ENCODE peak calls at places on chromosome 4, in six cellular contexts. X, D, C, S, Y and V are unnamed samples.

GRCh38 chr4:99043346-99043745 is 45.2 kb downstream of the ADH5 start:
- DNase-seq in X (no peak), D (no peak), C (no peak), S (no peak), Y (no peak), V (no peak)

GRCh38 chr4:30717208-30718020 is 2.8 kb upstream of the PCDH7 start:
- DNase-seq in X (no peak), D (no peak), C (peak; percentile 85), S (peak; percentile 22), Y (peak; percentile 56), V (peak; percentile 76)

GRCh38 chr4:72314869-72315268 is 254.2 kb downstream of the ADAMTS3 start:
- DNase-seq in X (no peak), D (peak; percentile 20), C (no peak), S (no peak), Y (peak; percentile 62), V (peak; percentile 94)

GRCh38 chr4:162011039-162011438 is 152.8 kb downstream of the FSTL5 start:
- DNase-seq in X (no peak), D (no peak), C (no peak), S (no peak), Y (peak; percentile 3), V (peak; percentile 0)

GRCh38 chr4:101141230-101141629 is 206.1 kb downstream of the PPP3CA start:
- DNase-seq in X (no peak), D (no peak), C (no peak), S (no peak), Y (no peak), V (no peak)

GRCh38 chr4:121726642-121727268 is 30.0 kb upstream of the ANXA5 start:
- DNase-seq in X (no peak), D (no peak), C (no peak), S (no peak), Y (peak; percentile 29), V (peak; percentile 86)

GRCh38 chr4:4643306-4643705 is 101.5 kb upstream of the STX18 start:
- DNase-seq in X (no peak), D (no peak), C (no peak), S (no peak), Y (no peak), V (no peak)

GRCh38 chr4:19844436-19844835 is 407.3 kb upstream of the SLIT2 start:
- DNase-seq in X (no peak), D (no peak), C (no peak), S (no peak), Y (no peak), V (peak; percentile 79)

GRCh38 chr4:108738307-108738706 is 24.5 kb downstream of the ETNPPL start:
- DNase-seq in X (no peak), D (no peak), C (no peak), S (no peak), Y (peak; percentile 10), V (no peak)

GRCh38 chr4:128379860-128380259 is 92.2 kb upstream of the PGRMC2 start:
- DNase-seq in X (no peak), D (no peak), C (peak; percentile 46), S (peak; percentile 42), Y (no peak), V (peak; percentile 60)

GRCh38 chr4:186027405-186027804 is 41.6 kb upstream of the TLR3 start:
- DNase-seq in X (no peak), D (no peak), C (no peak), S (no peak), Y (no peak), V (no peak)

GRCh38 chr4:186030795-186031194 is 38.2 kb upstream of the TLR3 start:
- DNase-seq in X (no peak), D (no peak), C (no peak), S (no peak), Y (no peak), V (no peak)

GRCh38 chr4:186033027-186033426 is 35.9 kb upstream of the TLR3 start:
- DNase-seq in X (no peak), D (no peak), C (no peak), S (no peak), Y (no peak), V (no peak)

GRCh38 chr4:186032259-186032658 is 36.7 kb upstream of the TLR3 start:
- DNase-seq in X (no peak), D (no peak), C (no peak), S (no peak), Y (no peak), V (no peak)

DNA sequence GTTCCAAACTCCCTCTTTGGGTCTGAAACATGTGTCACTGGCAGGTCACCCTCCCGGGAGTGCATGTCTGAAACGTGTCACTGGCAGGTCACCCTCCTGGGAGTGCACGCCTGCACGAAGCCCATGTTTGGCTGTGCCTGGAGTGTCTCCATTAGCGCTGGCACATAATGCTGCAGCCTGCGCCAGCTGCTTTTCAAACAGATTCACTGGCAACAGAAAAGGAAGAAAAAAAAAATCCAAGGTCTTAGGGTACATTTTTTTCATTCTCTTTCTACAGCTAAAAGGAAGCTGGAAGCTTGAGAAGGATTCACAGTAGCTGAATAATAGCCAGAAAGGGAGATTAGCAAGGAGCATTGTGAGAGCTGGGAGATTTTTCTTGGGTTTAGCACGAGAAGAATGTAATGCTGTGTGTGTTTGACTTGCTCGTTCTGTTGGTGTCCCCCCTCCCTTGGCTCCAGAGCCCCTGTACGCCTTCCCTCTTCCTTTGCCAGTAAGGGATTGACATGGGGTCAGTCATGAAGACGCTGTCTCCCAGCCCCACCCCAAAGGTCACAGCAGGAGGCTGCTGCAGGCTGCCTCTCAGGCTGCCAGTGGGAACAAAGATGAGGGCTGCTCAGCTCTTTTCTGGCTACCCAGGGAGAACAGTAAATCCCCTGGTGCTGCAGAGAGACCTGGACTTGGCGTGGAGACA is 39.1 kb upstream of the TLR3 start:
- DNase-seq in X (peak; percentile 21), D (peak; percentile 27), C (no peak), S (peak; percentile 48), Y (peak; percentile 39), V (peak; percentile 90)
- H3K4me3 ChIP-seq in X (no peak overlapping the region), D (no peak overlapping the region), C (no peak overlapping the region), S (no peak overlapping the region), Y (peak overlapping the region; percentile 12), V (peak overlapping the region; percentile 32)

GRCh38 chr4:158171456-158171790 is 1.4 kb downstream of the GASK1B start:
- DNase-seq in X (no peak), D (no peak), C (no peak), S (no peak), Y (peak; percentile 45), V (no peak)
- H3K4me3 ChIP-seq in X (peak overlapping the region; percentile 22), D (no peak overlapping the region), C (no peak overlapping the region), S (peak overlapping the region; percentile 40), Y (peak overlapping the region; percentile 51), V (peak overlapping the region; percentile 74)

GRCh38 chr4:27861381-27861787 is 1000.7 kb downstream of the STIM2 start:
- DNase-seq in X (no peak), D (no peak), C (peak; percentile 6), S (peak; percentile 22), Y (peak; percentile 29), V (peak; percentile 60)
- H3K4me3 ChIP-seq in X (no peak overlapping the region), D (no peak overlapping the region), C (no peak overlapping the region), S (no peak overlapping the region), Y (no peak overlapping the region), V (no peak overlapping the region)

GRCh38 chr4:56757821-56758400 is 63.6 kb downstream of the SPINK2 start:
- DNase-seq in X (peak; percentile 59), D (peak; percentile 30), C (peak; percentile 48), S (peak; percentile 87), Y (peak; percentile 86), V (peak; percentile 80)
- H3K4me3 ChIP-seq in X (no peak overlapping the region), D (no peak overlapping the region), C (no peak overlapping the region), S (no peak overlapping the region), Y (peak overlapping the region; percentile 13), V (no peak overlapping the region)

DNA sequence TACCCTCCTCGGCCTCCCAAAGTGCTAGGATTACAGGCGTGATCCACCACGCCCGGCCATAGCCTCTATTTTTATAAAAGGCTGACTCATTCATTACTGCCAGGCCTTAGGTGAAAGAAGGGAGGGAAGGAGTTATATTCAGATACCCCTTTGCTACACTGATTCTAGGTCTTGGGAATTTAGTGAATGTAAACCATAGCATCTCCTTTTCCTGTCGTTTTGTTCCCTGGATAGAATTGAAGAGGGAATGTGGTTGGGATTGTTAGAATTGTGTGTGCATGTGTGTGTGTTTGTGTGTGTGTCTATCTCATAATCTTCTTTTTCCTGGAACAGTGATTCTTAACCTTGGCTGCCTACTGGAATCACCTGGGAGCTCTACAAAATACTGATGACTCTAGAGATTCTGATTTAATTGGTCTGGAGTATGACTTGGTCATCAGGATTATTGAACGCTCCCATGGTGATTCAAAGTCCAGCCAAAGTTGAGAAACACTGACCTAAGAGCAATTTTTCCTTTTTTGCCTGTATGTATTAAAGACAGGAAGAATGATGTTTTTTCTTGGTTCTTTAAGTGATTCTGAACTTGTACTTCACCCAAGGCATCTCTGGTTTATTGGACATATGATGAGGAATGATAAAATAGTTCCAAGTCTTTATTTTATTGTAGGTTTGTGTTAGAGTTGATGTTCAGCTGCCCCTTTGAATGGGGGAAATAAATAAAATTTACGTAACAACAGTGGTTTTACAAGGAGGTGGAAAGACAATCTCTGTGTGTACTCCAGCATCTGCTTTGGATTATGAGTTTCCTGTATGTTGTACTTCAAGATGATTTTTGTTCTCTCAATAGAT is 37.0 kb downstream of the NAP1L5 start:
- DNase-seq in X (peak; percentile 66), D (no peak), C (no peak), S (no peak), Y (peak; percentile 68), V (peak; percentile 20)
- H3K4me3 ChIP-seq in X (no peak overlapping the region), D (no peak overlapping the region), C (no peak overlapping the region), S (no peak overlapping the region), Y (no peak overlapping the region), V (no peak overlapping the region)

GRCh38 chr4:112706840-112707207 is 69.9 kb downstream of the LARP7 start:
- DNase-seq in X (no peak), D (no peak), C (no peak), S (no peak), Y (no peak), V (no peak)
- H3K4me3 ChIP-seq in X (no peak overlapping the region), D (no peak overlapping the region), C (peak overlapping the region; percentile 49), S (no peak overlapping the region), Y (no peak overlapping the region), V (no peak overlapping the region)

DNA sequence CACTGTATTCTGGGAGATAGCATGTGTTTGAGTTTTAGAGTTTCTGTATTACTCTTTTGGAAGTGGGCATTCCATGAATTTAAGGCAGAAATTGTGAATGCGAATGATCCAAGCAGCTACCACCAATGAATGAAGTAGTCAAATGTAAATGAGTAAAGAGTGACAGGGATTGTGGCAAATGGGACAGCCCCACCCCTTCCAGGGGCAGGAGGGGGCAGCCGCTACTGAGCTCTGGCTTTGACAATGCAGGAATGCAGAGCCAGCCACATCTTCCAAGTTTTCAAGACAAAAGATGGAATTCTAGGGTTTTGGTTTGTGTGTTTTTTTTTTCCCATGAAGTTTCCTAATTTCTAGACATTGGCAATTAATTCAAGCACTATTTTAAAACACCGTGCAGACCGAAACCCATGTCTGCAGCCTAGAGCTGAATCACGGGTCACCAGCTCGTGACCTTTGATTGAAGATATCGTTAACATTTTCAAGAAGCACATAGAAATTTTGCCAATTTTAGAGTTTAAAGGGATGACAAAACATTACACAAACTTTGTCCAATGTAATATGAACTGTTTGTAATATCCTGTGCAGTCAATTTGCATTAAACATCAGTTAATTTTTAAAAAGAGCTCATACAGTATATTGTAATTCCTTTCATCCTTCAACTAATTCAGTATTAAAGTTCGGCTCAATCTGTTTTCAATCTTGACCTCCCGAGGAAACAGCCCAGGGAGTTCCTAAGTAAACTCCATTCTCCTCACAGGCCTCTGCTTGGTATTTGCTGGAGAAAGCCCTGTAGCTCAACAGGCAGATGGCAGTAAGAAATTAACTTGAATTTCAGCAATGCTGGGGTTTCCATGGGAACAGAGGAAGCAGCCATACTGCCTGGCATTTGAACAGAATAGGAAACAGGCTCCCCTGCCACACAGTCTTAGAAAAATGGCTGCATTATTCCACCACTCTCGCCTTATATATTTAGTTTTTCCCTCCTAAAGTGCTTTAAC is 83.4 kb downstream of the UCHL1 start:
- DNase-seq in X (peak; percentile 94), D (no peak), C (peak; percentile 49), S (no peak), Y (no peak), V (peak; percentile 36)
- H3K4me3 ChIP-seq in X (no peak overlapping the region), D (no peak overlapping the region), C (no peak overlapping the region), S (no peak overlapping the region), Y (no peak overlapping the region), V (no peak overlapping the region)

GRCh38 chr4:48193096-48193836 is 59.2 kb upstream of the TXK start:
- DNase-seq in X (no peak), D (no peak), C (no peak), S (no peak), Y (no peak), V (no peak)
- H3K4me3 ChIP-seq in X (no peak overlapping the region), D (no peak overlapping the region), C (no peak overlapping the region), S (no peak overlapping the region), Y (no peak overlapping the region), V (no peak overlapping the region)